ENCODE peak calls at places on chromosomes 4 and X, in four cellular contexts. O is GM12878, E is HepG2, P is H1. M is an unnamed sample.

GRCh38 chr4:40180356-40180755 is 16.5 kb upstream of the RHOH start:
- DNase-seq in O (no peak), P (no peak), E (no peak), M (no peak)

GRCh38 chr4:158074851-158075250 is 98.0 kb downstream of the GASK1B start:
- DNase-seq in O (no peak), P (no peak), E (no peak), M (no peak)

GRCh38 chr4:178086324-178086723 is 644.1 kb upstream of the AGA start:
- DNase-seq in E (peak), P (no peak), O (no peak), M (no peak)

GRCh38 chr4:70651864-70652506 is 14.3 kb downstream of the JCHAIN start:
- DNase-seq in P (peak), O (no peak), E (peak), M (no peak)

GRCh38 chr4:36020351-36020750 is 224.0 kb downstream of the ARAP2 start:
- DNase-seq in O (no peak), P (no peak), E (no peak), M (no peak)

GRCh38 chrX:111886678-111887077 is 10.7 kb downstream of the TRPC5OS start:
- DNase-seq in E (no peak), P (no peak), O (no peak), M (no peak)

GRCh38 chr4:73828945-73829344 is 7.5 kb upstream of the CXCL6 start:
- DNase-seq in O (no peak), E (no peak), P (no peak), M (no peak)

GRCh38 chr4:121073672-121074386 is 1.5 kb upstream of the NDNF start:
- DNase-seq in E (no peak), P (no peak), O (no peak), M (no peak)

GRCh38 chr4:40335508-40335860 is 351 bp downstream of the CHRNA9 start:
- DNase-seq in O (no peak), E (no peak), P (no peak), M (no peak)

GRCh38 chr4:152983221-152983620 is 47.1 kb downstream of the FHDC1 start:
- DNase-seq in E (no peak), O (no peak), P (no peak), M (no peak)

GRCh38 chrX:40279762-40280161 is 182.0 kb upstream of the BCOR start:
- DNase-seq in P (no peak), E (no peak), O (no peak), M (no peak)

GRCh38 chr4:37008199-37008598 is 236.3 kb upstream of the NWD2 start:
- DNase-seq in E (peak), P (no peak), O (no peak), M (no peak)

GRCh38 chrX:2188316-2188715 is 312.5 kb downstream of the DHRSX start:
- DNase-seq in E (peak), O (no peak), P (peak), M (no peak)

GRCh38 chrX:129842510-129843208 is 1.0 kb downstream of the ZDHHC9 start:
- DNase-seq in P (no peak), O (no peak), E (peak), M (no peak)

GRCh38 chrX:13939741-13940597 is 89.7 kb downstream of the GEMIN8 start:
- DNase-seq in E (no peak), P (no peak), O (no peak), M (no peak)

GRCh38 chr4:174037049-174037448 is 246.4 kb downstream of the FBXO8 start:
- DNase-seq in E (no peak), O (no peak), P (no peak), M (no peak)

GRCh38 chr4:165384608-165385007 is 5.8 kb downstream of the CPE start:
- DNase-seq in E (peak), O (no peak), P (no peak), M (no peak)

GRCh38 chr4:170853422-170854021 is 763.8 kb upstream of the AADAT start:
- DNase-seq in E (peak), O (peak), P (peak), M (peak)

GRCh38 chrX:85905851-85906250 is 141.5 kb downstream of the CHM start:
- DNase-seq in E (no peak), P (no peak), O (no peak), M (no peak)

GRCh38 chr4:65302145-65302544 is 368.1 kb downstream of the EPHA5 start:
- DNase-seq in O (no peak), P (no peak), E (no peak), M (no peak)

GRCh38 chr4:26490111-26490979 is at the start of gene CCKAR:
- DNase-seq in E (no peak), O (no peak), P (no peak), M (no peak)

GRCh38 chr4:110160616-110161015 is 37.8 kb downstream of the ELOVL6 start:
- DNase-seq in O (no peak), E (no peak), P (no peak), M (no peak)

GRCh38 chr4:2714071-2714770 is 41.9 kb downstream of the TNIP2 start:
- DNase-seq in O (no peak), E (no peak), P (no peak), M (no peak)

GRCh38 chr4:184384810-184385557 is 89.4 kb downstream of the IRF2 start:
- DNase-seq in O (no peak), E (no peak), P (no peak), M (no peak)

GRCh38 chr4:184384056-184384809 is 90.1 kb downstream of the IRF2 start:
- DNase-seq in P (no peak), O (peak), E (peak), M (no peak)

GRCh38 chr4:184383497-184384055 is 90.8 kb downstream of the IRF2 start:
- DNase-seq in E (peak), P (no peak), O (no peak), M (no peak)

GRCh38 chr4:184380707-184381106 is 93.6 kb downstream of the IRF2 start:
- DNase-seq in P (no peak), E (no peak), O (no peak), M (no peak)

DNA sequence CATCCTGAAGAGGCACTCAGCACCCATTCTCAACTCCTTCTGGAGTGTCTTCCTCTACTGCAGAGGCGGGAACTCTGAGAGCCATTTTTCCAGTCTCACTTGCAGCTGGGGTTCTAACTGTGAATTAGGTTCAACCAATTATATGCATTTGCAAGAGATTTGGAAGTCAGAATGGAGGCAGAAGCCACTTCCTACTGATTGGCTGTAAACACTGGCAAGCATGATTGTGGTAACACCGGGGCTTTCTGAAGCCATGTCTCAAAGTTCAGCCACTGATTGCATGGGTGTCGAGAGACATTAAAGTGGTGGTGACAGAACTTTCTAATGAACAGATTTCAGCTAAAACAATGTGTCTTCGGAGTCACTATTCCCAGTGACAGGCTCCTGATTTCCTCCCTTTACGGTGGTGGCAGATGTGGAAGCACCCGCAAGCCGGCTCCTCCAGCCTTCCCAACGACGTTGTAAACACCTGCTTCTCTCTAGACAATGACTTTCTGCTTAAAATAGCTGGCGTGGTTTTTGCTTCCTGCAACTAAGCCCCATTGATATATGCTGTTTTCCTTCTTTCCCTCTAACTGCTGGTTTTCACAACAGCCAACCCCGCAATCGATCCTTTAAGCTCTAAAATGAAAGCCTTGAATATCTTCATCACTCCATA is 92.0 kb downstream of the IRF2 start:
- DNase-seq in P (no peak), E (peak), O (peak), M (no peak)
- H3K4me3 ChIP-seq in P (no peak), E (no peak), O (peak), M (no peak)

GRCh38 chr4:132865458-132865857 is 283.6 kb upstream of the PCDH10 start:
- DNase-seq in P (no peak), O (no peak), E (no peak), M (no peak)
- TF ChIP-seq SUZ12 in P (no peak), O (no peak), E (no peak), M (no peak)

GRCh38 chr4:51851090-51851936 is 8.4 kb downstream of the DCUN1D4 start:
- DNase-seq in E (no peak), P (no peak), O (no peak), M (no peak)
- H3K4me3 ChIP-seq in E (no peak), P (no peak), O (no peak), M (no peak)

DNA sequence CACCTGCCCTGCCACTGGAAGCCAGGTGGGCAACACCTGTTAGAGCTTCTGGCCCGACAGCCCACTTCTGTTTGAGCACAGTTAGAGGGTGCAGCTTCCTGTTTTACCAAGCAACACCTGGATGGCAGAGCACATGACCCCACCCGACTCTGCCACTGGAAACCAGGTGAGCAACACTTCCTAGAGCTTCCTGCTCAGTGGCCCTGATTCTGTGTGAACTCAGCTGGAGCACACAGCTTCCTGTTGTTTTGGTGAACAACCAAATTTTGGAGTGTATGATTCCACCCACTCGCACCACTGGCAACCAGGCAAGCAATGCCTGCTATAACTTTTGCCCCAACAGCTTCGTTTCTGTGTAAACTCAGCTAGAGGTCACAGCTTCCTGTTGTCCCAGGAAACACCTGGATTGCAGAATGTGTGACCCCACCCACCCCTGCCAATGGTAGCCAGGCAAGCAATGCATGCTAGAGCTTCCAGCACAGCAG is 163.8 kb upstream of the KLF8 start:
- DNase-seq in P (no peak), E (no peak), O (no peak), M (no peak)
- TF ChIP-seq SUZ12 in P (no peak), E (no peak), O (no peak), M (no peak)

GRCh38 chr4:143286733-143287570 is 49.7 kb upstream of the GAB1 start:
- DNase-seq in O (no peak), E (no peak), P (no peak), M (no peak)
- H3K4me3 ChIP-seq in O (no peak), E (no peak), P (no peak), M (no peak)

GRCh38 chr4:156223985-156224384 is 270.3 kb upstream of the CTSO start:
- DNase-seq in P (no peak), E (no peak), O (no peak), M (no peak)
- TF ChIP-seq SUZ12 in P (no peak), E (no peak), O (no peak), M (no peak)

DNA sequence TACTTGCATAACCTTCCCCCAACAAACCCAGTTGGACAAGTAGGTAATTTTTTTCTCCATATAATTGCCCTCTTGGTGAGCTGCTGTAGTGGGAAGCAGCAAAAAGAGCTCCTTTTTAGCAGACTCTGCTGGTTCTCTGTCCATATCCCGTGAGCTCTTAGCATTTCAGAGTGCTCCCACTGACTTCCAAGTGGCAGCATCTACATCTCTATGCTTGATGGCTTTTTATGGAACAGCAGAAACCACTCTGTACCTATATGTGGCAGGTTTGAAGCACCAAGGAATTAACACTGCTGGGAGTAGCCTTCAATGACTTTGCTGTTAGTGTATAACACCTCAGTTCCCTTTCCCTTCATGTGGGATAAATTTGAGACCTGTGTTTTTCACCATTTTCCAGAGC is 168.4 kb upstream of the NHS start:
- DNase-seq in P (no peak), E (no peak), O (no peak), M (peak)
- H3K4me3 ChIP-seq in P (no peak), E (no peak), O (no peak), M (no peak)

GRCh38 chrX:134797390-134797700 is 139.1 kb upstream of the PLAC1 start:
- DNase-seq in P (no peak), E (no peak), O (no peak), M (no peak)
- TF ChIP-seq SUZ12 in P (no peak), E (no peak), O (no peak), M (no peak)

M was measured in NT2/D1.